ENCODE peak calls at places on chromosomes 4 and X, in seven cellular contexts. W is brain microvascular endothelial cell; V is stimulated activated CD4-positive, alpha-beta T cell treated with anti-CD3 and anti-CD28 coated beads, Interleukin-2, amount 100 ng/mL, for 24 hours; L is RWPE1; O is astrocyte of the spinal cord; N is RCC 7860; F is IMR-90. E is an unnamed sample.

GRCh38 chr4:174871407-174871806 is 42.4 kb upstream of the GLRA3 start:
- DNase-seq in F (no peak), O (no peak), W (no peak), V (no peak), N (no peak), L (no peak), E (no peak)

GRCh38 chrX:132401935-132402334 is 86.9 kb downstream of the MBNL3 start:
- DNase-seq in L (no peak), O (peak; percentile 35), W (no peak), F (peak; percentile 24), N (peak; percentile 4), V (no peak), E (peak; percentile 27)

GRCh38 chr4:43014266-43014665 is 121.8 kb downstream of the GRXCR1 start:
- DNase-seq in N (no peak), L (no peak), W (no peak), O (no peak), F (no peak), V (no peak), E (no peak)

GRCh38 chrX:105552395-105552794 is 269.9 kb upstream of the NRK start:
- DNase-seq in N (peak; percentile 3), V (no peak), O (peak; percentile 38), F (no peak), L (peak; percentile 52), W (no peak), E (no peak)

GRCh38 chr4:8135666-8136065 is 22.9 kb downstream of the ABLIM2 start:
- DNase-seq in W (no peak), V (no peak), F (no peak), L (no peak), O (no peak), N (no peak), E (no peak)

GRCh38 chr4:9765091-9765490 is 16.3 kb upstream of the DRD5 start:
- DNase-seq in W (peak; percentile 37), V (no peak), N (no peak), F (peak; percentile 4), O (no peak), L (no peak), E (no peak)

GRCh38 chrX:66680451-66680850 is 41.6 kb upstream of the EDA2R start:
- DNase-seq in O (peak; percentile 36), V (no peak), L (no peak), W (peak; percentile 10), F (peak; percentile 38), N (no peak), E (no peak)

GRCh38 chr4:36348403-36348938 is 67.1 kb downstream of the DTHD1 start:
- DNase-seq in F (no peak), W (no peak), V (peak; percentile 41), L (no peak), O (no peak), N (no peak), E (no peak)

GRCh38 chrX:1442724-1443367 is 9.9 kb downstream of the ASMTL start:
- DNase-seq in N (no peak), O (no peak), F (no peak), V (no peak), W (no peak), L (no peak), E (no peak)

GRCh38 chr4:184430163-184430562 is 44.2 kb downstream of the IRF2 start:
- DNase-seq in W (no peak), O (no peak), F (no peak), N (no peak), L (no peak), V (no peak), E (no peak)

GRCh38 chr4:73735231-73735630 is 5.1 kb upstream of the CXCL8 start:
- DNase-seq in N (no peak), L (no peak), W (no peak), O (peak; percentile 50), F (peak; percentile 79), V (no peak), E (no peak)

GRCh38 chr4:83581411-83582288 is 45.7 kb downstream of the GPAT3 start:
- DNase-seq in V (no peak), N (no peak), W (no peak), L (no peak), O (peak; percentile 10), F (no peak), E (no peak)

GRCh38 chr4:159227984-159228383 is 125.1 kb downstream of the RAPGEF2 start:
- DNase-seq in L (peak; percentile 46), F (peak; percentile 92), N (peak; percentile 48), O (peak; percentile 83), W (peak; percentile 91), V (no peak), E (no peak)

GRCh38 chr4:72701987-72702819 is 133.2 kb upstream of the ADAMTS3 start:
- DNase-seq in W (peak; percentile 77), N (peak; percentile 46), V (peak; percentile 24), L (peak; percentile 55), F (peak; percentile 49), O (peak; percentile 76), E (peak; percentile 51)

GRCh38 chrX:1725472-1725871 is 110.6 kb downstream of the ASMT start:
- DNase-seq in F (no peak), O (no peak), L (no peak), N (no peak), V (no peak), W (no peak), E (no peak)

GRCh38 chr4:1207603-1208265 is 35.4 kb upstream of the SPON2 start:
- DNase-seq in O (peak; percentile 61), W (no peak), L (no peak), N (no peak), F (peak; percentile 87), V (no peak), E (no peak)

GRCh38 chr4:9925750-9926439 is 95.4 kb downstream of the SLC2A9 start:
- DNase-seq in W (no peak), F (no peak), N (no peak), V (no peak), L (no peak), O (no peak), E (no peak)

GRCh38 chr4:67452100-67452887 is 93.0 kb downstream of the CENPC start:
- DNase-seq in O (no peak), N (no peak), V (no peak), F (peak; percentile 4), W (peak; percentile 56), L (no peak), E (no peak)

GRCh38 chrX:154805696-154806091 is 409 bp upstream of the MPP1 start:
- DNase-seq in W (no peak), L (no peak), O (peak; percentile 22), V (no peak), N (peak; percentile 5), F (peak; percentile 21), E (no peak)

GRCh38 chr4:78213218-78213617 is 156.1 kb downstream of the FRAS1 start:
- DNase-seq in N (no peak), V (no peak), W (no peak), F (no peak), L (no peak), O (no peak), E (no peak)

E was measured in Caki2.